ENCODE peak calls at places on chromosome 2, in five cellular contexts. H is neural progenitor cell, Q is left ventricle myocardium inferior, L is brain microvascular endothelial cell, Y is K562. G is an unnamed sample.

GRCh38 chr2:17792515-17792914 is 23.7 kb upstream of the MSGN1 start:
- DNase-seq in Y (no peak), L (no peak), H (no peak), Q (no peak), G (no peak)

GRCh38 chr2:132521321-132521720 is 104.7 kb downstream of the GPR39 start:
- DNase-seq in H (no peak), Q (no peak), L (no peak), Y (no peak), G (no peak)

GRCh38 chr2:159094173-159094737 is 125.8 kb downstream of the TANC1 start:
- DNase-seq in H (no peak), L (no peak), Y (no peak), Q (peak), G (no peak)

GRCh38 chr2:181138816-181139215 is 158.4 kb downstream of the UBE2E3 start:
- DNase-seq in Y (no peak), Q (no peak), L (no peak), H (no peak), G (no peak)

GRCh38 chr2:75787532-75788132 is 76.9 kb upstream of the GCFC2 start:
- DNase-seq in L (peak), Y (peak), H (peak), Q (no peak), G (no peak)

GRCh38 chr2:1567556-1568344 is 154.5 kb downstream of the TPO start:
- DNase-seq in L (no peak), Q (no peak), H (no peak), Y (no peak), G (no peak)

GRCh38 chr2:190328748-190329147 is 9.1 kb upstream of the HIBCH start:
- DNase-seq in L (no peak), Q (no peak), Y (no peak), H (no peak), G (no peak)

GRCh38 chr2:46704593-46704992 is 211.0 kb downstream of the MCFD2 start:
- DNase-seq in L (no peak), H (no peak), Y (no peak), Q (no peak), G (no peak)

GRCh38 chr2:136693966-136694365 is 71.4 kb upstream of the THSD7B start:
- DNase-seq in H (peak), L (no peak), Y (no peak), Q (no peak), G (no peak)

GRCh38 chr2:31334311-31335026 is 80.1 kb downstream of the XDH start:
- DNase-seq in H (no peak), Y (no peak), Q (no peak), L (no peak), G (no peak)

GRCh38 chr2:224875870-224876269 is 159.7 kb upstream of the CCDC195 start:
- DNase-seq in H (no peak), Y (no peak), L (no peak), Q (no peak), G (no peak)

GRCh38 chr2:45494275-45494977 is 116.6 kb downstream of the SRBD1 start:
- DNase-seq in Q (no peak), Y (peak), H (peak), L (peak), G (no peak)

GRCh38 chr2:203164311-203164935 is 74.4 kb upstream of the CYP20A1 start:
- DNase-seq in H (no peak), Q (no peak), Y (no peak), L (no peak), G (no peak)

GRCh38 chr2:173021939-173022371 is 53.7 kb upstream of the MAP3K20 start:
- DNase-seq in Q (peak), Y (no peak), L (peak), H (no peak), G (no peak)

GRCh38 chr2:201261911-201262310 is 1.6 kb downstream of the CASP8 start:
- DNase-seq in Y (no peak), Q (no peak), H (no peak), L (no peak), G (no peak)

GRCh38 chr2:96146151-96146880 is 1.1 kb upstream of the DUSP2 start:
- DNase-seq in L (no peak), H (no peak), Y (peak), Q (peak), G (peak)

GRCh38 chr2:165440367-165440766 is 29.1 kb upstream of the CSRNP3 start:
- DNase-seq in L (peak), Q (no peak), H (no peak), Y (no peak), G (no peak)

GRCh38 chr2:112811276-112811831 is 25.2 kb downstream of the IL1B start:
- DNase-seq in Y (no peak), H (no peak), L (no peak), Q (no peak), G (no peak)

GRCh38 chr2:234673501-234673900 is 176.6 kb upstream of the ARL4C start:
- DNase-seq in L (no peak), H (no peak), Y (no peak), Q (no peak), G (no peak)

GRCh38 chr2:223072826-223073225 is 20.8 kb downstream of the KCNE4 start:
- DNase-seq in L (no peak), H (no peak), Q (no peak), Y (no peak), G (no peak)

GRCh38 chr2:200798519-200798918 is 13.2 kb upstream of the BZW1 start:
- DNase-seq in L (no peak), H (no peak), Q (no peak), Y (no peak), G (no peak)

GRCh38 chr2:18742382-18742781 is 153.0 kb upstream of the NT5C1B start:
- DNase-seq in Q (peak), Y (no peak), L (no peak), H (no peak), G (no peak)

GRCh38 chr2:96642564-96643350 is at the start of gene FER1L5:
- DNase-seq in Q (no peak), L (peak), H (peak), Y (no peak), G (no peak)

GRCh38 chr2:86397989-86398388 is 43.2 kb upstream of the KDM3A start:
- DNase-seq in L (no peak), Y (peak), H (no peak), Q (no peak), G (no peak)

GRCh38 chr2:26671691-26672090 is 20.8 kb upstream of the KCNK3 start:
- DNase-seq in H (no peak), L (no peak), Q (no peak), Y (no peak), G (no peak)

GRCh38 chr2:37829616-37830385 is 95.3 kb upstream of the RMDN2 start:
- DNase-seq in Y (no peak), L (peak), H (no peak), Q (no peak), G (no peak)

GRCh38 chr2:152426801-152427200 is 91.8 kb downstream of the FMNL2 start:
- DNase-seq in L (no peak), Q (no peak), H (no peak), Y (no peak), G (no peak)

GRCh38 chr2:3124921-3125760 is 252.5 kb downstream of the EIPR1 start:
- DNase-seq in Q (no peak), Y (no peak), H (peak), L (no peak), G (no peak)

GRCh38 chr2:177888581-177888980 is 184.0 kb downstream of the PDE11A start:
- DNase-seq in L (no peak), H (no peak), Y (no peak), Q (no peak), G (no peak)

GRCh38 chr2:206805922-206806607 is 40.7 kb downstream of the FASTKD2 start:
- DNase-seq in Y (no peak), L (no peak), Q (no peak), H (no peak), G (no peak)

GRCh38 chr2:11343626-11344341 is 652 bp downstream of the ROCK2 start:
- DNase-seq in L (peak), H (peak), Q (peak), Y (peak), G (peak)

GRCh38 chr2:239892480-239893235 is 132.5 kb downstream of the NDUFA10 start:
- DNase-seq in Q (no peak), L (no peak), H (no peak), Y (no peak), G (no peak)

GRCh38 chr2:44840186-44840850 is 101.2 kb upstream of the SIX3 start:
- DNase-seq in H (no peak), Q (no peak), L (no peak), Y (no peak), G (no peak)

GRCh38 chr2:42875880-42876279 is 83.5 kb upstream of the HAAO start:
- DNase-seq in Y (no peak), H (no peak), Q (no peak), L (no peak), G (no peak)

GRCh38 chr2:42874838-42875801 is 82.7 kb upstream of the HAAO start:
- DNase-seq in H (no peak), Q (peak), Y (no peak), L (no peak), G (no peak)

GRCh38 chr2:42871372-42871771 is 79.0 kb upstream of the HAAO start:
- DNase-seq in H (no peak), Y (no peak), L (no peak), Q (no peak), G (no peak)

GRCh38 chr2:42876280-42876840 is 84.0 kb upstream of the HAAO start:
- DNase-seq in L (no peak), H (no peak), Y (no peak), Q (no peak), G (no peak)

GRCh38 chr2:42872736-42873135 is 80.4 kb upstream of the HAAO start:
- DNase-seq in Y (no peak), Q (no peak), L (no peak), H (no peak), G (no peak)
- H3K27ac ChIP-seq in Y (no peak), Q (peak), L (no peak), H (no peak), G (no peak)

DNA sequence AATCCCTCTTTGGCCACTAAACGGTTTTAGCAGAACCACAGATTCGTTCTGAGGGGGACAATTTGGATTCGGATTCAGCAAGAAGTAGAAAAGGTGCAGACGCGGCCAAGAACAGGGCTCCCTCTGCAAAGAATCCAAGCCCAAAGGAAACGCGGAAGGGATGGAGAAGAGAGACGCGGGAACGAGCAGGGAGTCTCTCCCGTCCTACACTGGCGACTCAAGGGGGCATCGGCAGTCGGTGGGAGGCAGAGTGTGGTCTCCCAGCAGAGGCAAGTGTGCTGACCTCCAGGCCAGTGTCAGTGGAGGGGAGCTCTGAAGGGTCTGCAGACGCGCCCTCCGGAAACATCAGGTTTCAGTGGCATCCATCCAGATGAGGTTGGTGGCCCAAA is 1.1 kb downstream of the TMEM163 start:
- DNase-seq in Y (no peak), L (no peak), Q (no peak), H (peak), G (no peak)
- H3K4me3 ChIP-seq in Y (no peak), L (no peak), Q (peak), H (peak), G (no peak)

DNA sequence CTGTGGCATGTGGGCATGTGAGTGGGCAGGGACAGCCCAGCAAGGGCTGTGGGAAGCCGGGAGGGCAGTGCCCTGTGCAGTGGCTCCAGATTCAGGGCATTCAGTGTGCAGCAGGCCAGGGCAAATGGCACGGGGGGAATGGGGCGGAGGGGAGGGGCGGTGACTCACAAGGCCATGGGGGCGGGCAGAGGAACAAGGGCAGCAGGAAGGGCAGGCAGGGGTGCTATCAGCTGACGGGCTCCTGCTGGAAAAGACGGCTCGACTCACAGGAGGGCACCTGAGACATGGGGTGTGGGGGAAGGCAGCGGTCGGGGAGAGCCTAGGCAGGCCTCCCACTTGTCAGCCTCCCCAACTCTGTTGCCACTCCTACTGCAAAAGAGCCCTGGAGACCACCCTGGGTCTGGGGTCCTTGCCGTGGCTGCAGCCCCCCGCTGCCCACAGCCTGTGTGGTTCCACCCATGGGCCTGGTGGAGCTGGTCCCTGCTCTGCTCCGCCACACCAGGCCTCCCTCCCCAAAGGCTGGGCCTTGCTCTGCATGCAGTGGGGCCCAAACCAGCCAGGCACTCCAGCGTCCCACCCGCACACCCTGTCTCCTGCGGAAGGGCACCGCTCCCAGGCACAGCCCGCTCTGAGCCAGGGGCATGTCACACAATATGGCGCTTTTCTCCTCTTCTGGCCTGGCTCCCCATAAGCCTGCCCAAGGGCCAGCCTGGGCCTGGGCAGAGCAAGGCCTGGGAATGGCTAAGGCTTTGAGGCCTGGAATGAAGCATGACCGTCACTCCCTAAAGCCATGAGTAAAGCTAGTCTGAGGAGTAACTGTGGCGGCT is 25.9 kb downstream of the HS6ST1 start:
- DNase-seq in H (no peak), Y (no peak), Q (no peak), L (no peak), G (no peak)
- H3K27ac ChIP-seq in H (no peak), Y (no peak), Q (peak), L (no peak), G (no peak)

GRCh38 chr2:231646471-231646870 is 53.8 kb downstream of the TEX44 start:
- DNase-seq in Q (no peak), H (peak), Y (no peak), L (no peak), G (no peak)
- H3K4me3 ChIP-seq in Q (no peak), H (no peak), Y (no peak), L (no peak), G (no peak)

GRCh38 chr2:127633556-127634065 is 12.3 kb upstream of the GPR17 start:
- DNase-seq in Y (no peak), L (no peak), H (no peak), Q (no peak), G (no peak)
- H3K27ac ChIP-seq in Y (no peak), L (no peak), H (no peak), Q (peak), G (no peak)

DNA sequence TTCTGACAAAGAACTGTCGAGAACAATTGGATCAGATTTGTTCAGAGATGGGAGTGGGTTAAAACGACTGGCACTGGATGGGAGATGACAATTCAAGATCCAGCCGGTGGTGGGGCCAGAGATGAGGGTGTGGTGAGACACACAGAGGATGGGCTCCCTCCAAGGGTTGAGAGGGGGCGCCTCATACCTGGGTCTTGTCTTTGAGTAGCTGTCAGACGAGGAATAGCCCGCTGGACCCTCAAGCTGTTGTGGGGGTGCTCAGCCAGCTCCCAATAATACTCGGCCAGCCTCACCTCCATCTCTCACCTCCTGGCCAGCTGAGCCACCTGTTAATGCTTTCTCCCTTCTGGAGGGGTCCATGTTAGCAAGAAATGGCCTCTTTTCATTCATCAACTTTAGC is 14.0 kb downstream of the INPP5D start:
- DNase-seq in Y (no peak), Q (no peak), H (no peak), L (no peak), G (no peak)
- H3K4me3 ChIP-seq in Y (no peak), Q (no peak), H (no peak), L (no peak), G (no peak)

GRCh38 chr2:221896505-221897151 is 324.5 kb upstream of the EPHA4 start:
- DNase-seq in Q (peak), L (no peak), Y (no peak), H (peak), G (no peak)
- H3K27ac ChIP-seq in Q (no peak), L (no peak), Y (no peak), H (no peak), G (no peak)

G was measured in CD4-positive, CD25-positive, alpha-beta regulatory T cell.